ENCODE peak calls at places on chromosomes 12 and 14, in four cellular contexts. S is GM23248, E is neural progenitor cell, V is hepatocyte. Q is an unnamed sample.

GRCh38 chr12:24879644-24880043 is 69.3 kb downstream of the BCAT1 start:
- DNase-seq in E (no peak), S (peak; percentile 50), V (no peak), Q (no peak)

GRCh38 chr12:44626883-44627282 is 249.2 kb downstream of the NELL2 start:
- DNase-seq in V (no peak), E (peak; percentile 27), S (no peak), Q (no peak)

GRCh38 chr12:131491887-131492490 is 218.9 kb upstream of the SFSWAP start:
- DNase-seq in S (no peak), V (no peak), E (no peak), Q (no peak)

GRCh38 chr12:11813422-11813813 is 163.9 kb downstream of the ETV6 start:
- DNase-seq in E (peak; percentile 16), V (no peak), S (no peak), Q (no peak)

GRCh38 chr14:89598548-89599186 is 181.6 kb upstream of the FOXN3 start:
- DNase-seq in E (no peak), V (no peak), S (peak; percentile 13), Q (peak; percentile 44)

GRCh38 chr12:97960741-97961608 is 498.4 kb downstream of the RMST start:
- DNase-seq in V (peak; percentile 47), E (peak; percentile 70), S (no peak), Q (peak; percentile 55)

GRCh38 chr14:57382283-57382682 is 8.1 kb upstream of the NAA30 start:
- DNase-seq in S (peak; percentile 94), E (no peak), V (no peak), Q (no peak)

GRCh38 chr14:21940887-21941855 is 267.6 kb upstream of the OR4E1 start:
- DNase-seq in S (peak; percentile 31), E (peak; percentile 44), V (peak; percentile 44), Q (peak; percentile 52)

GRCh38 chr14:91919814-91920213 is 27.7 kb downstream of the FBLN5 start:
- DNase-seq in V (no peak), E (no peak), S (peak; percentile 84), Q (no peak)

GRCh38 chr12:11729008-11729407 is 79.5 kb downstream of the ETV6 start:
- DNase-seq in V (no peak), E (no peak), S (no peak), Q (peak; percentile 90)

GRCh38 chr14:96039633-96040311 is 610 bp downstream of the C14orf132 start:
- DNase-seq in V (peak; percentile 38), E (peak; percentile 69), S (peak; percentile 64), Q (no peak)

GRCh38 chr12:25328082-25328712 is 77.5 kb upstream of the KRAS start:
- DNase-seq in S (peak; percentile 66), E (no peak), V (peak; percentile 83), Q (no peak)

GRCh38 chr14:96421236-96421635 is 29.3 kb downstream of the AK7 start:
- DNase-seq in S (no peak), E (no peak), V (no peak), Q (no peak)

GRCh38 chr12:123269395-123269892 is 2.2 kb downstream of the CDK2AP1 start:
- DNase-seq in E (peak; percentile 93), S (peak; percentile 89), V (peak; percentile 89), Q (peak; percentile 70)

GRCh38 chr12:45464699-45465098 is 248.8 kb downstream of the ANO6 start:
- DNase-seq in S (no peak), V (no peak), E (peak; percentile 32), Q (no peak)

DNA sequence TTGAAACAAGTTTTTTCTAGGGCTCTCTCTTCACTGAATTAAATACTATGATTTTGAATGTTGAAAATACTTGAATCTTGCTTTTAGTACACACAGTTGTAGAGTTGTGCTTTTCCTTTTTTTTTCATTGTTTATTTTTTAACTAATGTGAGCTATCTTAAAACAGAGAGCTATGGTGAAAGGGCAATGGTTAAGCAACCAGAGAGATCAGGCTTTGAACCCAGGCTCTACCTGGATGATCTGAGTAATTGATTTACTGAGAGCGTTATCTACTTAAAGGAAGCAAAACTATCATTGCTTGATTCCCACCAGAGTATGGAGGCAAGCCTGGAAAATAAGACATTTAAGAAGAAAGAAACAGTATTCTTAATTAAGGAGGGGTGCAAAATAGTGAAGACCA is 138.6 kb downstream of the DUSP6 start:
- DNase-seq in E (no peak), S (no peak), V (no peak), Q (no peak)
- H3K4me1 ChIP-seq in E (peaks cover 20% of the 10 kb centered on the region), S (peaks cover 44% of the 10 kb centered on the region), V (peaks cover 20% of the 10 kb centered on the region), Q (no peaks in the 10 kb centered on the region)

GRCh38 chr14:106372870-106373657 is 846.7 kb downstream of the TMEM121 start:
- DNase-seq in S (peak; percentile 8), E (no peak), V (no peak), Q (peak; percentile 86)
- H3K4me2 ChIP-seq in S (no peak overlapping the region), E (no peak overlapping the region), V (no peak overlapping the region), Q (peak overlapping the region; percentile 80)

DNA sequence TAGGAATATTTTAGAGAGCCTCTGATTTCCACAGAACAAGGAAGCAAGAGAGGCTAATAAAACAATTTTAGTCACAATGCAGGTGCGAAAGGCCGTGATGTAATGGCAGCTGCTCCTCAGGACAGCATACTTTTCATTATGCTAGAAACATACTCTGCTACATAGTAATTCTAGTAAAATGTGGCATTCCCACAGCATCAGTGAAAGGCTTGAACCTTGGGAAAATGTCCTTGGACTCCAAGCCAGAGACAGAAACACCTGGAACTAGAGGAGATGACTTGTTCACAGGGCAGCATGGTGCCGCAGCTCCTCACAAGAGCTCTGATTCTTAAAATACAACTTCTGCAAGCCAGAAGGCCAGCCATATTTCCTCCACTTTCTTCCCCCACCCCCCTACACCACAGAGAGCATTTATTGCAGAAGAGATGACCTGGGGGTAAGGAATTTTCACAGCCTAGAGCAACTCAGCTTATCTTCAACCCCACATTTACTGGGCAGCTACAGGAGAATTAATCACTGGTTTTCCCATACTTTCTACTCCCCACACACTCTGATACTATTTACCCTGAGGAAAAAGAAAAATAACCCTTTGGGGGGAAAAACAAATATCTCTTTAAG is 15.8 kb downstream of the ABCC9 start:
- DNase-seq in E (no peak), S (peak; percentile 49), V (no peak), Q (no peak)
- H3K4me1 ChIP-seq in E (no peaks in the 10 kb centered on the region), S (peaks cover 7% of the 10 kb centered on the region), V (no peaks in the 10 kb centered on the region), Q (no peaks in the 10 kb centered on the region)

GRCh38 chr14:100132903-100133510 is 26.4 kb downstream of the DEGS2 start:
- DNase-seq in S (peak; percentile 61), V (no peak), E (no peak), Q (no peak)

GRCh38 chr14:100134591-100134990 is 24.9 kb downstream of the DEGS2 start:
- DNase-seq in E (no peak), S (no peak), V (no peak), Q (no peak)

GRCh38 chr14:100131181-100131580 is 28.3 kb downstream of the DEGS2 start:
- DNase-seq in E (no peak), S (no peak), V (peak; percentile 35), Q (no peak)

GRCh38 chr14:100130471-100130870 is 29.0 kb downstream of the DEGS2 start:
- DNase-seq in V (no peak), E (no peak), S (no peak), Q (no peak)

DNA sequence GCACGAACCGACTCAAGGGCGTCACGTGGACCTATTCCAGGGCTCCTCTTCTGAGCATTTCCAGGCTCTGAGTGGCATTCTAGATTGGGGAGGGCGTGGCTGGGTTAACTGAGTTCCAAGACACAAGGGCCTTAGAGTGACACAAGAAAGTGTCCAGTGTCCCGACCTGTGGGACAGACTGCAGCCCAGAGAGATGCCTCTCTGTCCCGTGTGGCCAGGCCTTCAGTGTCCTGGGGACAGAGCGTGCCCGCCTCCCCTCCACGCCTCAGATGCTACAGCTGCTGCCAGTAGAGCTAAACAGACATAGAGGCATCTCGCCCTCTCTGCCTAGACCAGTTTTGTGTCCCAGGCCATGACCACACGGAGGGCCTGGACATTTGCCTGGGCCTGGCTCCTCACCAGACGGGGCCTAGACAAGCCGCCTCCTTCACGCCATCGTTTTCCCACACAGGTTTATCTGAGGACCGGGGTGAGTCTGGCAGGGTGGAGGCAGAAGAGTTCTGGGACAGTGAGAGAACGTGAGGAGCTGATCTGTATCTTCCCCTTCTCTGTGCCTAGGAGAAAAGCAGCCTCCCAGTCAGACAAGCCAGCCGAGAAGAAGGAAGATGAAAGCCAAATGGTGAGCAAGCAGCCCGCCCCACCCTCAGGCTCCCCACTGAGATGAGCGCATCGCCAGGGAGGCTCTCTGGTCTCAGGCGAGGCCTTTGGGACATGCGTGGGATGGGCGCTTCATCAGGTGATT is 27.1 kb downstream of the DEGS2 start:
- DNase-seq in V (no peak), E (no peak), S (peak; percentile 97), Q (no peak)
- H3K4me2 ChIP-seq in V (no peak overlapping the region), E (no peak overlapping the region), S (peak overlapping the region; percentile 58), Q (no peak overlapping the region)

Q was measured in OCI-LY7.